ENCODE peak calls at places on chromosome 18, in eight cellular contexts. A, W, X, G, K, T, J and Q are unnamed samples.

GRCh38 chr18:59846814-59847490 is 52.8 kb upstream of the PMAIP1 start:
- DNase-seq in K (no peak), W (peak; percentile 50), J (no peak), G (no peak), T (peak; percentile 69), A (no peak), X (peak; percentile 49), Q (peak; percentile 76)

GRCh38 chr18:55786651-55787272 is 198.8 kb upstream of the TCF4 start:
- DNase-seq in W (no peak), J (no peak), T (no peak), K (no peak), G (no peak), X (no peak), A (no peak), Q (no peak)

GRCh38 chr18:47932170-47932569 is 1.7 kb upstream of the SMAD2 start:
- DNase-seq in X (no peak), J (no peak), G (no peak), K (no peak), T (no peak), A (no peak), W (no peak), Q (no peak)

GRCh38 chr18:79540161-79540913 is 139.3 kb upstream of the CTDP1 start:
- DNase-seq in T (no peak), A (no peak), K (no peak), W (no peak), G (no peak), X (no peak), J (no peak), Q (no peak)

GRCh38 chr18:13474907-13475306 is 251.5 kb downstream of the FAM210A start:
- DNase-seq in W (no peak), J (no peak), K (no peak), G (no peak), T (no peak), X (no peak), A (no peak), Q (no peak)

GRCh38 chr18:58671941-58672565 is 788 bp downstream of the MALT1 start:
- DNase-seq in T (no peak), G (no peak), K (no peak), W (peak; percentile 58), J (no peak), X (no peak), A (peak; percentile 31), Q (no peak)

GRCh38 chr18:77181950-77182707 is 49.5 kb upstream of the MBP start:
- DNase-seq in X (no peak), K (no peak), T (no peak), G (no peak), W (no peak), A (no peak), J (no peak), Q (no peak)

GRCh38 chr18:62898359-62898758 is 183.0 kb downstream of the PHLPP1 start:
- DNase-seq in G (no peak), T (no peak), X (no peak), W (no peak), K (no peak), A (no peak), J (no peak), Q (no peak)

GRCh38 chr18:75309564-75309963 is 99.0 kb downstream of the TSHZ1 start:
- DNase-seq in A (no peak), G (no peak), K (no peak), J (no peak), X (no peak), W (no peak), T (no peak), Q (no peak)

GRCh38 chr18:56240405-56240804 is 398.0 kb downstream of the TXNL1 start:
- DNase-seq in X (no peak), A (no peak), G (no peak), W (no peak), T (no peak), K (no peak), J (no peak), Q (no peak)

GRCh38 chr18:48740846-48741485 is 202.1 kb downstream of the CTIF start:
- DNase-seq in W (no peak), J (no peak), T (no peak), G (no peak), A (no peak), K (no peak), X (no peak), Q (no peak)

GRCh38 chr18:72456802-72457201 is 87.3 kb downstream of the CBLN2 start:
- DNase-seq in X (no peak), T (peak; percentile 77), W (no peak), A (no peak), J (no peak), K (no peak), G (no peak), Q (no peak)